ENCODE peak calls at places on chromosomes 12 and 14, in six cellular contexts. W is caudate nucleus, E is mucosa of descending colon, O is RCC 7860, L is colonic mucosa, J is H4. T is an unnamed sample.

GRCh38 chr12:124030510-124030909 is 57.5 kb downstream of the ZNF664 start:
- DNase-seq in W (no peak), L (no peak), J (peak), O (no peak), E (no peak), T (no peak)

GRCh38 chr12:10052111-10052913 is 21.8 kb downstream of the CLEC9A start:
- DNase-seq in W (no peak), L (no peak), O (no peak), E (no peak), J (no peak), T (no peak)

GRCh38 chr14:101399737-101400517 is 161.4 kb upstream of the DIO3 start:
- DNase-seq in L (no peak), W (no peak), E (no peak), J (no peak), O (no peak), T (no peak)

GRCh38 chr14:58637040-58637390 is 747 bp upstream of the DACT1 start:
- DNase-seq in J (peak), W (no peak), O (no peak), E (peak), L (peak), T (no peak)

GRCh38 chr12:79665488-79665887 is 25.3 kb downstream of the PAWR start:
- DNase-seq in L (no peak), J (no peak), E (no peak), W (no peak), O (no peak), T (no peak)

GRCh38 chr12:131829351-131829794 is 1.2 kb downstream of the MMP17 start:
- DNase-seq in O (no peak), J (no peak), W (no peak), L (no peak), E (no peak), T (peak)

GRCh38 chr12:6132496-6132895 is 8.0 kb upstream of the VWF start:
- DNase-seq in J (no peak), L (no peak), O (no peak), E (no peak), W (no peak), T (no peak)

GRCh38 chr12:74454109-74454508 is 83.5 kb upstream of the ATXN7L3B start:
- DNase-seq in J (no peak), O (no peak), W (no peak), L (no peak), E (no peak), T (no peak)

GRCh38 chr14:105894125-105894977 is 368.0 kb downstream of the TMEM121 start:
- DNase-seq in E (no peak), L (no peak), O (no peak), J (peak), W (no peak), T (no peak)

GRCh38 chr12:57342207-57342691 is 88.6 kb downstream of the R3HDM2 start:
- DNase-seq in E (no peak), J (no peak), O (no peak), W (peak), L (no peak), T (no peak)

GRCh38 chr12:108689314-108690190 is 41.8 kb downstream of the CORO1C start:
- DNase-seq in J (peak), L (no peak), E (no peak), W (no peak), O (no peak), T (peak)

GRCh38 chr14:98931126-98931525 is 340.9 kb downstream of the BCL11B start:
- DNase-seq in O (no peak), J (no peak), W (no peak), L (no peak), E (no peak), T (no peak)

GRCh38 chr14:73729015-73729330 is 14.8 kb upstream of the PNMA1 start:
- DNase-seq in W (no peak), L (no peak), O (no peak), E (no peak), J (no peak), T (no peak)

GRCh38 chr14:24240110-24240918 is 2.1 kb downstream of the TINF2 start:
- DNase-seq in J (no peak), L (no peak), O (no peak), W (no peak), E (peak), T (no peak)

GRCh38 chr14:87152701-87153100 is 840.3 kb downstream of the GALC start:
- DNase-seq in O (no peak), E (no peak), L (no peak), W (no peak), J (no peak), T (no peak)

GRCh38 chr12:68913682-68914081 is 19.3 kb downstream of the CPM start:
- DNase-seq in E (no peak), L (no peak), J (no peak), W (no peak), O (no peak), T (no peak)

GRCh38 chr12:108514468-108514972 is 557 bp upstream of the FICD start:
- DNase-seq in E (no peak), O (no peak), W (no peak), J (no peak), L (no peak), T (no peak)

GRCh38 chr12:52659395-52659794 is 7.4 kb upstream of the KRT2 start:
- DNase-seq in W (no peak), L (no peak), J (no peak), E (no peak), O (no peak), T (no peak)

GRCh38 chr12:125025836-125026235 is 32.4 kb downstream of the BRI3BP start:
- DNase-seq in L (no peak), J (no peak), E (no peak), W (no peak), O (no peak), T (no peak)

GRCh38 chr14:23695220-23695999 is 59.2 kb downstream of the DHRS2 start:
- DNase-seq in W (no peak), L (no peak), J (no peak), O (no peak), E (no peak), T (no peak)

GRCh38 chr12:95083938-95084337 is 10.5 kb upstream of the NR2C1 start:
- DNase-seq in W (no peak), E (no peak), O (peak), J (peak), L (peak), T (peak)

GRCh38 chr12:1873531-1874149 is 44.8 kb downstream of the CACNA2D4 start:
- DNase-seq in L (peak), W (no peak), E (no peak), J (no peak), O (no peak), T (no peak)

GRCh38 chr12:31518680-31519227 is 72.2 kb downstream of the DENND5B start:
- DNase-seq in O (peak), W (no peak), E (no peak), L (no peak), J (peak), T (peak)

GRCh38 chr12:98110516-98110915 is 404.9 kb upstream of the TMPO start:
- DNase-seq in L (no peak), W (no peak), J (no peak), O (no peak), E (no peak), T (no peak)

GRCh38 chr12:104627975-104628322 is 171.2 kb downstream of the CHST11 start:
- DNase-seq in O (no peak), L (no peak), E (no peak), W (no peak), J (no peak), T (no peak)

GRCh38 chr14:98099527-98099926 is 1172.5 kb downstream of the BCL11B start:
- DNase-seq in L (no peak), J (no peak), E (no peak), W (no peak), O (no peak), T (no peak)

GRCh38 chr12:30169839-30170591 is 386.3 kb upstream of the TMTC1 start:
- DNase-seq in L (no peak), O (no peak), W (no peak), E (no peak), J (no peak), T (no peak)

GRCh38 chr12:128795530-128796361 is 28.0 kb downstream of the SLC15A4 start:
- DNase-seq in J (no peak), O (no peak), W (no peak), E (no peak), L (no peak), T (no peak)

GRCh38 chr14:102690509-102691286 is 86.6 kb upstream of the TRAF3 start:
- DNase-seq in W (no peak), O (no peak), J (no peak), E (no peak), L (no peak), T (no peak)

GRCh38 chr12:57240069-57240921 is 10.7 kb downstream of the STAC3 start:
- DNase-seq in J (peak), E (peak), O (peak), L (no peak), W (peak), T (peak)

GRCh38 chr12:107396991-107397390 is 288.6 kb upstream of the PWP1 start:
- DNase-seq in O (no peak), J (no peak), E (no peak), W (no peak), L (no peak), T (peak)

GRCh38 chr12:25480145-25480544 is 72.9 kb downstream of the LMNTD1 start:
- DNase-seq in E (no peak), W (no peak), O (no peak), L (no peak), J (no peak), T (no peak)

GRCh38 chr14:34711169-34711568 is 3.2 kb downstream of the CFL2 start:
- DNase-seq in O (no peak), J (no peak), E (no peak), W (no peak), L (no peak), T (no peak)

GRCh38 chr12:4579305-4580097 is 17.5 kb downstream of the DYRK4 start:
- DNase-seq in E (no peak), J (no peak), O (peak), W (no peak), L (peak), T (peak)

GRCh38 chr12:108838194-108839010 is 19.0 kb downstream of the SSH1 start:
- DNase-seq in J (peak), W (no peak), E (peak), L (peak), O (peak), T (peak)

GRCh38 chr12:120252071-120252906 is 13.2 kb downstream of the PXN start:
- DNase-seq in L (no peak), W (no peak), E (no peak), J (peak), O (peak), T (no peak)

T was measured in Caki2.